ENCODE peak calls at places on chromosomes 12 and 14, in four cellular contexts. M is keratinocyte; X is foreskin fibroblast; V is effector memory CD4-positive, alpha-beta T cell. E is an unnamed sample.

GRCh38 chr14:77076118-77076631 is 21.9 kb upstream of the CIPC start:
- DNase-seq in M (no peak), X (peak), V (no peak), E (no peak)

GRCh38 chr12:131824450-131824849 is 3.7 kb upstream of the MMP17 start:
- DNase-seq in M (no peak), X (no peak), V (no peak), E (no peak)

GRCh38 chr14:102920998-102921304 is 1.5 kb upstream of the AMN start:
- DNase-seq in M (no peak), X (no peak), V (no peak), E (no peak)

GRCh38 chr12:106791531-106791930 is 17.0 kb downstream of the RIC8B start:
- DNase-seq in M (no peak), X (no peak), V (no peak), E (peak)

GRCh38 chr12:12387521-12387920 is 30.6 kb downstream of the BORCS5 start:
- DNase-seq in M (no peak), X (peak), V (no peak), E (no peak)

GRCh38 chr14:76007852-76008251 is 22.3 kb downstream of the IFT43 start:
- DNase-seq in M (no peak), X (peak), V (no peak), E (no peak)

GRCh38 chr12:59459966-59460365 is 135.9 kb upstream of the SLC16A7 start:
- DNase-seq in M (no peak), X (peak), V (no peak), E (no peak)

GRCh38 chr14:71932229-71932951 is at the start of gene RGS6:
- DNase-seq in M (no peak), X (peak), V (no peak), E (no peak)

GRCh38 chr12:49138587-49138986 is 7.4 kb upstream of the TUBA1B start:
- DNase-seq in M (no peak), X (no peak), V (no peak), E (no peak)

GRCh38 chr14:100303179-100303578 is 3.1 kb downstream of the SLC25A29 start:
- DNase-seq in M (no peak), X (no peak), V (no peak), E (no peak)

GRCh38 chr14:99125616-99126431 is 146.2 kb downstream of the BCL11B start:
- DNase-seq in M (no peak), X (no peak), V (no peak), E (no peak)

GRCh38 chr12:112182499-112182898 is 57.1 kb downstream of the TRAFD1 start:
- DNase-seq in M (no peak), X (no peak), V (no peak), E (no peak)

GRCh38 chr12:75478395-75478794 is 2.2 kb upstream of the GLIPR1 start:
- DNase-seq in M (no peak), X (peak), V (no peak), E (no peak)

GRCh38 chr12:96078281-96078761 is 42.9 kb upstream of the LTA4H start:
- DNase-seq in M (no peak), X (no peak), V (no peak), E (peak)

GRCh38 chr12:1281683-1282366 is 290.8 kb downstream of the ERC1 start:
- DNase-seq in M (no peak), X (peak), V (no peak), E (peak)

GRCh38 chr12:116222358-116222757 is 55.1 kb downstream of the MED13L start:
- DNase-seq in M (peak), X (peak), V (no peak), E (peak)

GRCh38 chr12:103858953-103859601 is 18.0 kb upstream of the NT5DC3 start:
- DNase-seq in M (peak), X (peak), V (no peak), E (peak)

GRCh38 chr12:53098354-53098981 is 1.0 kb downstream of the IGFBP6 start:
- DNase-seq in M (no peak), X (peak), V (no peak), E (no peak)
- H3K4me3 ChIP-seq in M (peak), X (peak), V (peak), E (peak)

GRCh38 chr14:90816686-90817436 is 631 bp upstream of the TTC7B start:
- DNase-seq in M (no peak), X (no peak), V (no peak), E (no peak)
- H3K4me3 ChIP-seq in M (no peak), X (peak), V (no peak), E (no peak)

GRCh38 chr12:6321905-6322304 is 11.4 kb downstream of the PLEKHG6 start:
- DNase-seq in M (no peak), X (no peak), V (no peak), E (no peak)

GRCh38 chr12:6323995-6324711 is 13.7 kb downstream of the PLEKHG6 start:
- DNase-seq in M (no peak), X (no peak), V (no peak), E (no peak)

GRCh38 chr12:6322352-6322751 is 11.9 kb downstream of the PLEKHG6 start:
- DNase-seq in M (no peak), X (no peak), V (no peak), E (no peak)

GRCh38 chr12:6322969-6323339 is 12.5 kb downstream of the PLEKHG6 start:
- DNase-seq in M (no peak), X (no peak), V (no peak), E (no peak)

GRCh38 chr12:6323340-6323994 is 13.0 kb downstream of the PLEKHG6 start:
- DNase-seq in M (no peak), X (peak), V (peak), E (peak)
- H3K4me3 ChIP-seq in M (no peak), X (no peak), V (peak), E (no peak)

DNA sequence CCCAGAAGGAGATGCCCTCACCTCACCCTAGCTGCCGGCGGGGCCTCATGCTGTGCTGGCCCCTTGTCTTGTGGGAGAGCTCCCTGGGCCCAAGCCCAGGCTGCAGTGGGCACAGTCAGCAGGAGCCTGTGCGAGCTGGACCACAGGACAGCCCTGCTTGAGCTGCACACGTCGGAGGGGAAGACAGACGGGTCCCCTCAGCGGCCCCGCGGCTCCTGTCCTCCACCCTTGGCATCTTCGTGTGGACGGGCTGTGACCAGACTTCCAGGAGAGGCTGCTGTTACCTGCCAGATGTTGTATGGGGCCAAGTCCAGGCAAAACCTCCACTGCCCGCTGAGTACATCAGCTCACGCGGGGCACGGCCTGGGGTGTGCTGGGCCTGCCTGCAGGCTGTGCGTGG is 9.4 kb upstream of the TEX22 start:
- DNase-seq in M (no peak), X (no peak), V (no peak), E (no peak)
- H3K4me3 ChIP-seq in M (no peak), X (no peak), V (no peak), E (no peak)

GRCh38 chr12:52526511-52526951 is 6.3 kb upstream of the KRT5 start:
- DNase-seq in M (no peak), X (no peak), V (no peak), E (no peak)
- H3K4me3 ChIP-seq in M (no peak), X (no peak), V (no peak), E (no peak)

GRCh38 chr14:64707661-64708060 is 3.4 kb downstream of the PLEKHG3 start:
- DNase-seq in M (peak), X (peak), V (no peak), E (peak)

GRCh38 chr14:64708148-64709004 is 4.2 kb downstream of the PLEKHG3 start:
- DNase-seq in M (peak), X (no peak), V (no peak), E (no peak)

GRCh38 chr14:64711039-64711438 is 6.8 kb downstream of the PLEKHG3 start:
- DNase-seq in M (no peak), X (no peak), V (no peak), E (no peak)

GRCh38 chr14:64706552-64707193 is 2.4 kb downstream of the PLEKHG3 start:
- DNase-seq in M (no peak), X (no peak), V (no peak), E (no peak)

GRCh38 chr14:64709126-64709525 is 4.9 kb downstream of the PLEKHG3 start:
- DNase-seq in M (no peak), X (no peak), V (no peak), E (no peak)
- H3K4me3 ChIP-seq in M (no peak), X (no peak), V (peak), E (no peak)

GRCh38 chr14:65095633-65096205 is 6.6 kb downstream of the MAX start:
- DNase-seq in M (no peak), X (peak), V (no peak), E (peak)
- H3K4me3 ChIP-seq in M (no peak), X (no peak), V (no peak), E (no peak)